ENCODE peak calls at places on chromosome 13, in seven cellular contexts. D, A, N, U, Y, P and S are unnamed samples.

GRCh38 chr13:110450941-110451340 is 110.6 kb downstream of the RAB20 start:
- DNase-seq in Y (no peak), P (no peak), U (no peak), A (no peak), N (no peak), D (no peak), S (no peak)

GRCh38 chr13:43785681-43786471 is 896 bp downstream of the ENOX1 start:
- DNase-seq in D (peak; percentile 78), P (peak; percentile 86), U (peak; percentile 94), Y (no peak), N (no peak), A (peak; percentile 78), S (peak; percentile 73)

GRCh38 chr13:81738364-81738763 is 1397.4 kb upstream of the SPRY2 start:
- DNase-seq in N (no peak), P (no peak), Y (no peak), D (no peak), U (no peak), A (no peak), S (no peak)

GRCh38 chr13:107476068-107476467 is 739.3 kb downstream of the LIG4 start:
- DNase-seq in N (no peak), P (no peak), A (no peak), Y (no peak), U (no peak), D (no peak), S (no peak)

GRCh38 chr13:37138917-37139316 is 33.5 kb upstream of the CSNK1A1L start:
- DNase-seq in D (no peak), Y (no peak), A (no peak), P (no peak), U (no peak), N (no peak), S (no peak)

GRCh38 chr13:67509039-67509438 is 278.9 kb upstream of the PCDH9 start:
- DNase-seq in D (no peak), P (no peak), N (no peak), U (no peak), Y (no peak), A (no peak), S (no peak)

GRCh38 chr13:95201814-95202521 is 99.3 kb downstream of the ABCC4 start:
- DNase-seq in D (no peak), N (no peak), Y (no peak), A (no peak), P (no peak), U (no peak), S (no peak)

GRCh38 chr13:109211616-109212015 is 574.8 kb downstream of the IRS2 start:
- DNase-seq in P (no peak), Y (no peak), N (no peak), U (no peak), D (no peak), A (no peak), S (no peak)

GRCh38 chr13:34571716-34572115 is 370.4 kb upstream of the NBEA start:
- DNase-seq in A (no peak), D (no peak), U (no peak), Y (no peak), P (no peak), N (no peak), S (no peak)

GRCh38 chr13:28045861-28046260 is 54.5 kb downstream of the FLT3 start:
- DNase-seq in Y (no peak), P (no peak), D (no peak), N (no peak), A (no peak), U (no peak), S (no peak)

GRCh38 chr13:107866007-107866665 is 349.2 kb downstream of the LIG4 start:
- DNase-seq in Y (no peak), P (peak; percentile 60), U (no peak), A (no peak), D (peak; percentile 40), N (no peak), S (peak; percentile 25)

GRCh38 chr13:78660130-78660857 is 1.3 kb upstream of the OBI1 start:
- DNase-seq in P (no peak), N (no peak), D (peak; percentile 11), Y (no peak), A (peak; percentile 77), U (no peak), S (peak; percentile 11)

GRCh38 chr13:52454459-52454824 is 836 bp upstream of the CKAP2 start:
- DNase-seq in P (peak; percentile 10), A (peak; percentile 79), D (peak; percentile 17), Y (no peak), U (no peak), N (no peak), S (no peak)

GRCh38 chr13:52450793-52451116 is 321 bp upstream of the VPS36 start:
- DNase-seq in P (no peak), A (no peak), N (no peak), Y (no peak), U (no peak), D (no peak), S (no peak)

GRCh38 chr13:52452470-52452869 is 2.0 kb upstream of the VPS36 start:
- DNase-seq in P (no peak), D (no peak), N (no peak), U (no peak), Y (no peak), A (no peak), S (no peak)

GRCh38 chr13:52455677-52456041 is 381 bp downstream of the CKAP2 start:
- DNase-seq in Y (peak; percentile 36), P (peak; percentile 92), A (peak; percentile 94), U (peak; percentile 46), N (peak; percentile 19), D (peak; percentile 84), S (peak; percentile 79)

DNA sequence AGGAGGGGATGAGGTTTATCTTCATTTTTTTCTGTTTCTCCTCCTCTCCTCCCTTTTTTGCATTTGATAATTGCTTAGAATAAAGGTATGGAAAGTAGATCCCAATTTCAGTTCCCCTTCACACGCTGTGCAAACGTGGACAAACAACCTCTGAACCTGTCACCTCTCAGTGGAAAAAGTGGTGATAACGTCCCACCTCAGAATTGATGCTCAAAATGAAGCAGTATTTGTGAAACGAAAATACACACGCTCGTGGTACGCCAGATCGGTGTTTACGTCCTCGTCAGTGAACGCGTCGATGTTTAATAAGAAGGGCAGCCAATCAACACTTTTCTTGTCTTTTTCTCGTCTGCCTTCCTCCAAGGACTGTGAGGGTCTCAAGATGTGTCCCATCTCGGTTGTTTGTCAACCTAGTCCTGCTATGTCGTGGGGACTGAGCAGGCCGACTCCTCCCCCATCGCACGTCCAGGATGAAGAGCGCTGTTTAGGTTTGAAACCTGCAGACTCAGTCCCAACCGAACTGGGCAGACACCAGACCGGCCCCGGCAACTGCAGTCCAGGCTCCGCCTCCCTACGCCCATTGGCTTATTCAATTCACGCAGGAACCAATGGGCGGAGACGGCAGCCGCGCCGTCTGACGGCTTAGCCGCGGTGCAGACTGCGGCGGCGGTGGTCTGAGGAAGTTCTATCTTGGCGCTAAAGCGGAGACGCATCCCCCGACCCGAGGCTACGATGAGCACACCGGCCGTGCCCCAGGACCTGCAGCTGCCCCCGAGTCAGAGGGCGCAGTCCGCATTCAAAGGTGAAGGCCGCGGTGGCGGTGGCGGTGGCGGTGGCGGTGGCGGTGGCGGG is at the start of gene CKAP2:
- DNase-seq in U (peak; percentile 90), P (peak; percentile 97), Y (peak; percentile 90), A (peak; percentile 98), D (peak; percentile 96), N (peak; percentile 84), S (peak; percentile 95)
- TF ChIP-seq CTCF in U (no peak), P (no peak), Y (no peak), A (no peak), D (no peak), N (peak; percentile 8), S (no peak)

GRCh38 chr13:50518791-50519201 is 324.7 kb downstream of the DLEU7 start:
- DNase-seq in Y (no peak), P (no peak), U (peak; percentile 48), D (no peak), N (no peak), A (no peak), S (no peak)

GRCh38 chr13:50523307-50523706 is 320.2 kb downstream of the DLEU7 start:
- DNase-seq in P (no peak), D (no peak), Y (no peak), A (no peak), N (no peak), U (no peak), S (no peak)

GRCh38 chr13:50521750-50522149 is 321.7 kb downstream of the DLEU7 start:
- DNase-seq in N (no peak), Y (no peak), D (peak; percentile 26), P (no peak), A (no peak), U (no peak), S (peak; percentile 42)

GRCh38 chr13:50519866-50520265 is 323.6 kb downstream of the DLEU7 start:
- DNase-seq in N (no peak), Y (no peak), U (no peak), A (no peak), P (no peak), D (no peak), S (no peak)

DNA sequence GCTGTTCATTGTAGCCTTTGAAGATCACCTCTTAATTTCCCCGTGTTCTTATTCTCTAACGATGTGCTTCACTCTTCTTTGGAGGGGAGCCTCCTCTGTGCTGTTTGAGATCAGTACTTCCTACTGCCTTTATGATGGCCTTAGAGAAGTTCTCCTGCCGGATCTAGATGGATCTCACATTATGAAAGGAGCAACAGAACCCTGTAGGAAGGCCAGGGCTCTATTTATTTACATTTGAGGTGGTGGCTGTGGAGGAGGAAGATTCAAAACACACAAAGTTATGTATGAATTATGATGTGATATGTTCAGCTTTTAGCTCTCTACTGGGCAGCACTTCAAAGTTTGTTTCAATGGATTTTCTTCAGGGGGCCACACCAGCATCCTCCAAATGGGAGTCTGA is 322.3 kb downstream of the DLEU7 start:
- DNase-seq in U (no peak), A (no peak), Y (no peak), P (no peak), D (no peak), N (no peak), S (no peak)
- H3K27ac ChIP-seq in U (no peak overlapping the region), A (no peak overlapping the region), Y (no peak overlapping the region), P (no peak overlapping the region), D (no peak overlapping the region), N (no peak overlapping the region), S (no peak overlapping the region)

GRCh38 chr13:60261432-60262351 is 98.0 kb upstream of the DIAPH3 start:
- DNase-seq in N (no peak), A (no peak), U (no peak), Y (no peak), P (peak; percentile 4), D (peak; percentile 63), S (no peak)

GRCh38 chr13:60258349-60258748 is 94.6 kb upstream of the DIAPH3 start:
- DNase-seq in A (no peak), P (no peak), D (no peak), U (no peak), N (no peak), Y (no peak), S (no peak)

GRCh38 chr13:60265566-60265965 is 101.8 kb upstream of the DIAPH3 start:
- DNase-seq in N (no peak), P (no peak), A (no peak), U (no peak), Y (no peak), D (no peak), S (no peak)

GRCh38 chr13:60260440-60260839 is 96.7 kb upstream of the DIAPH3 start:
- DNase-seq in U (no peak), N (no peak), A (no peak), P (no peak), D (no peak), Y (no peak), S (no peak)
- TF ChIP-seq CTCF in U (no peak), N (no peak), A (no peak), P (peak; percentile 12), D (no peak), Y (no peak), S (no peak)

DNA sequence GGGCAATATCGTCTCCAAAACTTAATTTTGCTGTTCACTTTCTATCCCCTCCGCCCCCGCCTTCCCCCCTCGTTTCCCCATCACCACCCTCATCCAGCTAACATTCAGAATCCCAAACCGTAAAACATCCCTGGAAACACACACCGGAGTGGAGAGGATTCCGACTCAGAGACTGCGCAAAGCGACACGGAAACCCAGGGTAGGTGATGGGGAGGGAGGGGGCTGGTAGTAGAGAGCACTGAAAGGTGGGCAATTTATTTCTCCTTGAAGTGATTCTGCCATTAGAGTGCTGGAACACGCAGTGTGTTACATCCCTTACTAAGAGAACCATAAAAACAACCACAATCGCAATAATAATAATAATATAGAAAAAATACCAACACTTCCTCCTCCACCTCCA is 1.5 kb downstream of the PCDH20 start:
- DNase-seq in U (no peak), Y (no peak), P (no peak), A (no peak), D (no peak), N (no peak), S (no peak)
- H3K27ac ChIP-seq in U (no peak overlapping the region), Y (no peak overlapping the region), P (no peak overlapping the region), A (no peak overlapping the region), D (no peak overlapping the region), N (no peak overlapping the region), S (no peak overlapping the region)